ENCODE peak calls at places on chromosomes 6 and 20, in ten cellular contexts. J, W, L, R, M, G, P, Y, V and X are unnamed samples.
A peak's percentile ranks its signal among the peaks of the same experiment; 100 is the strongest.

GRCh38 chr6:35919827-35920751 is 809 bp downstream of the SRPK1 start:
- DNase-seq in J (peak; percentile 74), W (peak; percentile 58), L (peak; percentile 83), R (peak; percentile 70), M (no peak), G (peak; percentile 36), P (peak; percentile 62), Y (peak; percentile 64), V (peak; percentile 42), X (peak; percentile 54)

GRCh38 chr6:47817749-47818148 is 35.9 kb downstream of the OPN5 start:
- DNase-seq in J (no peak), W (no peak), L (no peak), R (no peak), M (no peak), G (no peak), P (no peak), Y (no peak), V (no peak), X (no peak)

GRCh38 chr6:35435075-35435837 is 16.9 kb upstream of the FANCE start:
- DNase-seq in J (no peak), W (no peak), L (no peak), R (no peak), M (no peak), G (no peak), P (no peak), Y (no peak), V (no peak), X (no peak)

GRCh38 chr20:483791-484644 is 21.7 kb upstream of the TBC1D20 start:
- DNase-seq in J (no peak), W (peak; percentile 17), L (no peak), R (no peak), M (peak; percentile 76), G (no peak), P (no peak), Y (no peak), V (no peak), X (no peak)

GRCh38 chr20:1503564-1504227 is 12.5 kb upstream of the SIRPB2 start:
- DNase-seq in J (peak; percentile 83), W (peak; percentile 91), L (peak; percentile 98), R (peak; percentile 97), M (peak; percentile 67), G (peak; percentile 94), P (peak; percentile 92), Y (peak; percentile 92), V (peak; percentile 83), X (peak; percentile 85)

GRCh38 chr6:22366214-22366613 is 69.4 kb upstream of the PRL start:
- DNase-seq in J (no peak), W (no peak), L (no peak), R (peak; percentile 65), M (no peak), G (no peak), P (peak; percentile 71), Y (peak; percentile 25), V (no peak), X (no peak)

GRCh38 chr6:57254055-57254717 is 32.1 kb upstream of the RAB23 start:
- DNase-seq in J (no peak), W (no peak), L (no peak), R (no peak), M (no peak), G (no peak), P (no peak), Y (no peak), V (no peak), X (no peak)

GRCh38 chr6:138815797-138816528 is 20.1 kb downstream of the ECT2L start:
- DNase-seq in J (peak; percentile 61), W (peak; percentile 84), L (peak; percentile 69), R (peak; percentile 86), M (no peak), G (peak; percentile 71), P (peak; percentile 76), Y (peak; percentile 82), V (no peak), X (peak; percentile 54)

GRCh38 chr20:25339608-25340007 is 51.0 kb downstream of the ABHD12 start:
- DNase-seq in J (no peak), W (no peak), L (no peak), R (no peak), M (no peak), G (no peak), P (no peak), Y (no peak), V (peak; percentile 67), X (no peak)

GRCh38 chr20:25341716-25342680 is 48.6 kb downstream of the ABHD12 start:
- DNase-seq in J (no peak), W (no peak), L (peak; percentile 22), R (peak; percentile 34), M (no peak), G (peak; percentile 80), P (no peak), Y (no peak), V (peak; percentile 6), X (no peak)

GRCh38 chr20:25340380-25340779 is 50.3 kb downstream of the ABHD12 start:
- DNase-seq in J (no peak), W (no peak), L (no peak), R (no peak), M (no peak), G (no peak), P (no peak), Y (no peak), V (peak; percentile 5), X (no peak)

GRCh38 chr20:25338112-25339023 is 52.3 kb downstream of the ABHD12 start:
- DNase-seq in J (no peak), W (no peak), L (no peak), R (peak; percentile 37), M (no peak), G (no peak), P (no peak), Y (no peak), V (peak; percentile 59), X (no peak)

DNA sequence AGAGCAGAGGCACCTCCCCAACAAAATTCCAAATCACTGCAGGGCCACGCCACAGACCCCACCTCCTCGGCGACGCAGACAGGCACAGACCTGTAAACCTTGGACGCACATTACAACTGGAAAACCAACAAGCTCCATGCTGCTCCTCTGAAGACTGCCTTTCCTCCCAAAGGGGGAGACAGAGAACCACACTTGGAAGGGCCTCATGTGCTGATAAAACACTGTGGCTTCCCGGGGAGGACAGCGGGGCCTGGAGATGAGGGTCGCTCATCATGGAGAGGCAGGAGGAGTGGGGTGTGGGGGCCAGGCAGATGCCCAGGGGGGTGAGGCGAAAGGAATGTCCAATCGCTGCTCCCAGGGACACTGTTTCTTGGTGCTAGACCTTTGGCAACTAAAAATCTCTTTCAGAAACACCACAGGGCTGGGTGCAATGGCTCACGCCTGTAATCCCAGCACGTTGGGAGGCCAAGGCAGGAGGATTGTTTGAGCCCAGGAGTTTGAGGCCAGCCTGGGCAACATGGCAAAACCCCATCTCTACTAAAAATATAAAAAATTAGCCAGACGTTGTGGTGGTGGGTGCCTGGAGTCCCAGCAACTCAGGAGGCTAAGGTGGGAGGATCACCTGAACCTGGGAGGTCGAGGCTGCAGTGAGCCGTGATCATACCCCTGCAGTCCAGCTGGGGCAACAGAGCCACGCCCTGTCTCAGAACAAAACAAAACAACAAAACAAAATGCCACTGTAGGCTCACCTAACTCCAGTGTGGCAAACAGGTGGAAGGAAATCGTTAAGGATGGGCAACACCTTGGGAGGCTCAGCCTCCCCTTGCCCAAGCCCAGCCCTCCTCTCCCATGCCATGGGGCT is 53.8 kb downstream of the ABHD12 start:
- DNase-seq in J (peak; percentile 38), W (peak; percentile 66), L (peak; percentile 54), R (peak; percentile 79), M (no peak), G (no peak), P (peak; percentile 28), Y (peak; percentile 27), V (peak; percentile 49), X (peak; percentile 16)
- TF ChIP-seq CTCF in J (peak; percentile 59), W (peak; percentile 17), L (peak; percentile 74), R (peak; percentile 83), M (no peak), G (no peak), P (peak; percentile 25), Y (peak; percentile 47), V (peak; percentile 14), X (peak; percentile 38)

DNA sequence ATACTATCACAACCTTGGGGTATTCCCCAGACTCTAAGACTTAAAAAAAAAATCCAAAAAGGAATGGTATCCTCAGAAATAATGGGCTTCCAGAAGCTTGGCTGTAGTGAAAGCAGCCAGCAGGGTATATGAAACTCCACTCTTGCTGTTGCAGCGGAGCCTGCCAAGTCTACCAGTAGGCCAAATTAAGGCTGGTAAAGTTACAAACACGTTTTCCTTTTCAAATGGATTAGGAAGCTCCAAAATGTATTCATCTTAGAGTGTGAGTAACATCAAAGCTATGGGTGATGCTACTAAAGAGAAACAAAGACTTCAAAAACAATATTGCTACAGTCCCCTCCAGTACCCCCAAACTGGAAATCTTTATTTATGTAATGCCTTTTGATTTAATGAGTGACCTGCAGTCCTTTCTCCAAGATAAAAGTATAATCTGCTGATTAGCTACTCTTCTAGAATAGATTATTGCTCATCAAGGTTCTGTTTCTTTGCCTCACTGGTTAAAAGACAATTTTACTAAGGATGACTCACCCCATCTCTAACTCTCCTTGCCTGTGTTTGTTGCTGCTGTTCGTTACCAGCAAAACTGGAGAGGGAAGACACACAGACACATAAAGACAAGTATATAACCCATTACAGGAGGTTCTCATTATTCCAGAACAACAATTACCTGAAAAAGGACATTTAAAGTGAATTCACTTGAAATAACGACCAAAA is 84.9 kb downstream of the BTBD9 start:
- DNase-seq in J (no peak), W (peak; percentile 11), L (peak; percentile 50), R (peak; percentile 61), M (no peak), G (no peak), P (peak; percentile 62), Y (peak; percentile 27), V (no peak), X (peak; percentile 67)
- H3K4me3 ChIP-seq in J (no peak overlapping the region), W (no peak overlapping the region), L (no peak overlapping the region), R (no peak overlapping the region), M (no peak overlapping the region), G (no peak overlapping the region), P (no peak overlapping the region), Y (no peak overlapping the region), V (no peak overlapping the region), X (no peak overlapping the region)

GRCh38 chr20:47266847-47267515 is 89.5 kb downstream of the ZMYND8 start:
- DNase-seq in J (no peak), W (no peak), L (no peak), R (no peak), M (no peak), G (no peak), P (no peak), Y (no peak), V (no peak), X (no peak)

GRCh38 chr20:47263502-47264084 is 92.9 kb downstream of the ZMYND8 start:
- DNase-seq in J (no peak), W (peak; percentile 36), L (no peak), R (no peak), M (no peak), G (peak; percentile 24), P (no peak), Y (peak; percentile 54), V (no peak), X (no peak)

GRCh38 chr20:47263080-47263479 is 93.4 kb downstream of the ZMYND8 start:
- DNase-seq in J (no peak), W (no peak), L (no peak), R (no peak), M (no peak), G (no peak), P (no peak), Y (no peak), V (no peak), X (no peak)

GRCh38 chr20:47265984-47266383 is 90.5 kb downstream of the ZMYND8 start:
- DNase-seq in J (no peak), W (no peak), L (no peak), R (no peak), M (no peak), G (peak; percentile 24), P (no peak), Y (no peak), V (no peak), X (no peak)

GRCh38 chr20:47265214-47265613 is 91.3 kb downstream of the ZMYND8 start:
- DNase-seq in J (no peak), W (no peak), L (no peak), R (no peak), M (no peak), G (no peak), P (no peak), Y (no peak), V (no peak), X (no peak)
- TF ChIP-seq CTCF in J (no peak), W (no peak), L (no peak), R (no peak), M (no peak), G (no peak), P (no peak), Y (no peak), V (no peak), X (no peak)

DNA sequence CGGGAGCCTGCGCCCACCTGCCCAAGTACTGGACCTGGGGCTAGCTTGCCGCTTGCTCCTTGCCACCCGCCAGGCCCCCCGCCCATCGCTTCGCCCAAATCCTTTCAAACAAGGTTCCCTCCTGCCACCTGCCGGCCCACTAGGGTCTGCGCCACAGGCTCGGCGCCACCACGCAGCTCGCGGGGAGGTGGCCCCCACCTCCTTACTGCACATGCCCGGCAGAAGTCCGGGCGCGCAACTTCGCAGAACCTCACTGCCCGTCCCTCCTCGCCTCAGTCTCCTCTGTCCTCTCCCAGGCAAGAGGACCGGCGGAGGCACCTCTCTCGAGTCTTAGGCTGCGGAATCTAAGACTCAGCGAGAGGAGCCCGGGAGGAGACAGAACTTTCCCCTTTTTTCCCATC is 11.2 kb downstream of the GNAS-AS1 start:
- DNase-seq in J (peak; percentile 72), W (peak; percentile 18), L (peak; percentile 71), R (peak; percentile 36), M (no peak), G (no peak), P (peak; percentile 17), Y (peak; percentile 23), V (peak; percentile 31), X (peak; percentile 44)
- H3K4me3 ChIP-seq in J (peak overlapping the region; percentile 36), W (no peak overlapping the region), L (peak overlapping the region; percentile 61), R (no peak overlapping the region), M (peak overlapping the region; percentile 51), G (no peak overlapping the region), P (no peak overlapping the region), Y (peak overlapping the region; percentile 28), V (no peak overlapping the region), X (no peak overlapping the region)